ENCODE peak calls at places on chromosome 17, in nine cellular contexts. V is activated CD4-positive, alpha-beta T cell treated with anti-CD3 and anti-CD28 coated beads for 36 hours; L is neural crest cell; J is heart right ventricle; I is stimulated activated CD4-positive, alpha-beta T cell treated with anti-CD3 and anti-CD28 coated beads, Interleukin-2, amount 100 ng/mL, for 48 hours; S is HuH-7; Q is nucleus accumbens; H is CD8-positive, alpha-beta memory T cell; N is coronary artery. E is an unnamed sample.

GRCh38 chr17:3656353-3656752 is 12.0 kb downstream of the TAX1BP3 start:
- DNase-seq in H (no peak), I (no peak), Q (no peak), V (no peak), S (no peak), N (no peak), L (no peak), J (no peak), E (no peak)

GRCh38 chr17:32954477-32954876 is 26.5 kb downstream of the TMEM98 start:
- DNase-seq in S (no peak), I (no peak), H (no peak), V (no peak), L (no peak), Q (no peak), N (no peak), J (no peak), E (no peak)

GRCh38 chr17:28810437-28810836 is 32.2 kb downstream of the FAM222B start:
- DNase-seq in L (no peak), N (no peak), Q (no peak), H (no peak), S (no peak), V (no peak), J (no peak), I (no peak), E (no peak)

GRCh38 chr17:60139438-60140285 is 10.1 kb upstream of the CA4 start:
- DNase-seq in I (peak), Q (no peak), H (peak), V (peak), L (peak), J (peak), N (no peak), S (peak), E (peak)

GRCh38 chr17:4520881-4521600 is 22.4 kb downstream of the SPNS2 start:
- DNase-seq in I (no peak), V (no peak), N (no peak), H (no peak), L (no peak), Q (no peak), S (no peak), J (no peak), E (no peak)

GRCh38 chr17:28392491-28392890 is 13.5 kb downstream of the SLC46A1 start:
- DNase-seq in L (no peak), V (no peak), S (no peak), H (no peak), N (no peak), Q (no peak), I (no peak), J (no peak), E (no peak)

GRCh38 chr17:71878271-71878670 is 242.5 kb upstream of the SOX9 start:
- DNase-seq in Q (no peak), H (no peak), J (no peak), L (no peak), V (no peak), N (no peak), I (no peak), S (no peak), E (no peak)

GRCh38 chr17:55421179-55421934 is at the start of gene MMD:
- DNase-seq in V (no peak), Q (no peak), L (no peak), I (peak), N (peak), S (peak), J (no peak), H (no peak), E (no peak)

GRCh38 chr17:58402047-58402446 is 15.3 kb downstream of the RNF43 start:
- DNase-seq in N (no peak), H (no peak), L (no peak), J (no peak), Q (no peak), S (no peak), I (no peak), V (peak), E (no peak)

GRCh38 chr17:81898029-81898866 is 3.8 kb upstream of the NPB start:
- DNase-seq in S (no peak), Q (no peak), H (no peak), L (no peak), N (no peak), I (no peak), V (no peak), J (no peak), E (peak)

GRCh38 chr17:45123930-45124796 is 8.2 kb downstream of the PLCD3 start:
- DNase-seq in V (peak), H (no peak), J (peak), I (no peak), S (no peak), N (no peak), Q (no peak), L (no peak), E (peak)

E was measured in NB4.